ENCODE peak calls at places on chromosome 5, in eight cellular contexts. B, A, W, X, D, E, O and L are unnamed samples.

GRCh38 chr5:134603059-134603458 is 29.6 kb downstream of the SAR1B start:
- DNase-seq in W (no peak), B (no peak), A (no peak), D (no peak), X (peak), O (no peak), E (no peak), L (no peak)

GRCh38 chr5:57035955-57036354 is 84.0 kb upstream of the MIER3 start:
- DNase-seq in B (no peak), E (no peak), O (no peak), D (no peak), X (no peak), W (no peak), A (no peak), L (no peak)

GRCh38 chr5:584846-585245 is 27.3 kb upstream of the CEP72 start:
- DNase-seq in D (no peak), X (no peak), B (no peak), E (no peak), O (no peak), A (no peak), W (no peak), L (peak)

GRCh38 chr5:105680858-105681257 is 1989.9 kb downstream of the EFNA5 start:
- DNase-seq in O (no peak), E (no peak), B (no peak), A (no peak), W (no peak), D (no peak), X (no peak), L (no peak)

GRCh38 chr5:115343855-115344254 is 47.4 kb upstream of the CCDC112 start:
- DNase-seq in D (no peak), W (no peak), E (no peak), X (peak), A (no peak), O (no peak), B (peak), L (no peak)

GRCh38 chr5:13664377-13664776 is 280.1 kb downstream of the DNAH5 start:
- DNase-seq in W (no peak), D (no peak), B (no peak), A (no peak), O (no peak), X (peak), E (no peak), L (no peak)

GRCh38 chr5:80755634-80756033 is 100.9 kb upstream of the DHFR start:
- DNase-seq in O (peak), W (no peak), D (no peak), X (no peak), E (no peak), B (no peak), A (no peak), L (no peak)

GRCh38 chr5:138180183-138180782 is 1.4 kb downstream of the KIF20A start:
- DNase-seq in B (peak), X (peak), E (no peak), W (peak), D (no peak), A (no peak), O (peak), L (no peak)

GRCh38 chr5:93385665-93386064 is 195.4 kb downstream of the NR2F1-AS1 start:
- DNase-seq in O (no peak), B (no peak), X (peak), E (no peak), A (no peak), W (no peak), D (no peak), L (no peak)

GRCh38 chr5:154857091-154857533 is 1.3 kb upstream of the CNOT8 start:
- DNase-seq in B (no peak), E (no peak), X (no peak), W (peak), O (no peak), D (peak), A (no peak), L (no peak)

GRCh38 chr5:57592236-57592635 is 109.6 kb upstream of the ACTBL2 start:
- DNase-seq in O (no peak), W (no peak), E (no peak), X (no peak), B (no peak), A (no peak), D (no peak), L (no peak)

GRCh38 chr5:175104682-175105081 is 339.3 kb downstream of the DRD1 start:
- DNase-seq in O (no peak), X (no peak), A (no peak), E (no peak), D (no peak), W (no peak), B (no peak), L (no peak)